ENCODE peak calls at places on chromosomes 6 and 20, in ten cellular contexts. One of them, this sample, is unnamed.

GRCh38 chr6:17093692-17094091 is 8.2 kb upstream of the STMND1 start:
- DNase-seq in naive thymus-derived CD4-positive, alpha-beta T cell: no peak
- DNase-seq in suprapubic skin: no peak
- DNase-seq in activated CD8-positive, alpha-beta memory T cell treated with anti-CD3 and anti-CD28 coated beads, Interleukin-2, amount 50 U/mL, for 4 hours: no peak
- DNase-seq in T-helper 2 cell: no peak
- DNase-seq in colonic mucosa: no peak
- DNase-seq in activated T-cell treated with anti-CD3 and anti-CD28 coated beads, Interleukin-2, amount 50 U/mL, for 48 hours: no peak
- DNase-seq in GM12865: peak; percentile 5
- DNase-seq in fibroblast of lung: no peak
- DNase-seq in Kasumi-1: peak; percentile 17
- DNase-seq in this sample: no peak

GRCh38 chr6:81777586-81778268 is 25.2 kb upstream of the TENT5A start:
- DNase-seq in naive thymus-derived CD4-positive, alpha-beta T cell: no peak
- DNase-seq in suprapubic skin: no peak
- DNase-seq in activated CD8-positive, alpha-beta memory T cell treated with anti-CD3 and anti-CD28 coated beads, Interleukin-2, amount 50 U/mL, for 4 hours: no peak
- DNase-seq in T-helper 2 cell: no peak
- DNase-seq in colonic mucosa: no peak
- DNase-seq in activated T-cell treated with anti-CD3 and anti-CD28 coated beads, Interleukin-2, amount 50 U/mL, for 48 hours: no peak
- DNase-seq in GM12865: no peak
- DNase-seq in fibroblast of lung: peak; percentile 21
- DNase-seq in Kasumi-1: no peak
- DNase-seq in this sample: no peak

GRCh38 chr20:44803383-44803941 is 6.9 kb downstream of the RIMS4 start:
- DNase-seq in naive thymus-derived CD4-positive, alpha-beta T cell: no peak
- DNase-seq in suprapubic skin: no peak
- DNase-seq in activated CD8-positive, alpha-beta memory T cell treated with anti-CD3 and anti-CD28 coated beads, Interleukin-2, amount 50 U/mL, for 4 hours: no peak
- DNase-seq in T-helper 2 cell: no peak
- DNase-seq in colonic mucosa: no peak
- DNase-seq in activated T-cell treated with anti-CD3 and anti-CD28 coated beads, Interleukin-2, amount 50 U/mL, for 48 hours: no peak
- DNase-seq in GM12865: no peak
- DNase-seq in fibroblast of lung: no peak
- DNase-seq in Kasumi-1: no peak
- DNase-seq in this sample: no peak

GRCh38 chr6:152750694-152751093 is at the start of gene VIP:
- DNase-seq in naive thymus-derived CD4-positive, alpha-beta T cell: no peak
- DNase-seq in suprapubic skin: no peak
- DNase-seq in activated CD8-positive, alpha-beta memory T cell treated with anti-CD3 and anti-CD28 coated beads, Interleukin-2, amount 50 U/mL, for 4 hours: no peak
- DNase-seq in T-helper 2 cell: no peak
- DNase-seq in colonic mucosa: no peak
- DNase-seq in activated T-cell treated with anti-CD3 and anti-CD28 coated beads, Interleukin-2, amount 50 U/mL, for 48 hours: no peak
- DNase-seq in GM12865: peak; percentile 14
- DNase-seq in fibroblast of lung: peak; percentile 24
- DNase-seq in Kasumi-1: peak; percentile 52
- DNase-seq in this sample: no peak

GRCh38 chr6:90811596-90812226 is 224.8 kb upstream of the MAP3K7 start:
- DNase-seq in naive thymus-derived CD4-positive, alpha-beta T cell: no peak
- DNase-seq in suprapubic skin: no peak
- DNase-seq in activated CD8-positive, alpha-beta memory T cell treated with anti-CD3 and anti-CD28 coated beads, Interleukin-2, amount 50 U/mL, for 4 hours: no peak
- DNase-seq in T-helper 2 cell: no peak
- DNase-seq in colonic mucosa: no peak
- DNase-seq in activated T-cell treated with anti-CD3 and anti-CD28 coated beads, Interleukin-2, amount 50 U/mL, for 48 hours: no peak
- DNase-seq in GM12865: no peak
- DNase-seq in fibroblast of lung: no peak
- DNase-seq in Kasumi-1: no peak
- DNase-seq in this sample: no peak

GRCh38 chr6:88669475-88669874 is 293.9 kb downstream of the RNGTT start:
- DNase-seq in naive thymus-derived CD4-positive, alpha-beta T cell: no peak
- DNase-seq in suprapubic skin: no peak
- DNase-seq in activated CD8-positive, alpha-beta memory T cell treated with anti-CD3 and anti-CD28 coated beads, Interleukin-2, amount 50 U/mL, for 4 hours: no peak
- DNase-seq in T-helper 2 cell: no peak
- DNase-seq in colonic mucosa: no peak
- DNase-seq in activated T-cell treated with anti-CD3 and anti-CD28 coated beads, Interleukin-2, amount 50 U/mL, for 48 hours: no peak
- DNase-seq in GM12865: no peak
- DNase-seq in fibroblast of lung: no peak
- DNase-seq in Kasumi-1: no peak
- DNase-seq in this sample: no peak

GRCh38 chr20:40683894-40684268 is 5.2 kb downstream of the MAFB start:
- DNase-seq in naive thymus-derived CD4-positive, alpha-beta T cell: no peak
- DNase-seq in suprapubic skin: no peak
- DNase-seq in activated CD8-positive, alpha-beta memory T cell treated with anti-CD3 and anti-CD28 coated beads, Interleukin-2, amount 50 U/mL, for 4 hours: no peak
- DNase-seq in T-helper 2 cell: no peak
- DNase-seq in colonic mucosa: no peak
- DNase-seq in activated T-cell treated with anti-CD3 and anti-CD28 coated beads, Interleukin-2, amount 50 U/mL, for 48 hours: no peak
- DNase-seq in GM12865: no peak
- DNase-seq in fibroblast of lung: no peak
- DNase-seq in Kasumi-1: no peak
- DNase-seq in this sample: no peak

GRCh38 chr6:32436995-32437836 is 2.5 kb upstream of the HLA-DRA start:
- DNase-seq in naive thymus-derived CD4-positive, alpha-beta T cell: no peak
- DNase-seq in suprapubic skin: no peak
- DNase-seq in activated CD8-positive, alpha-beta memory T cell treated with anti-CD3 and anti-CD28 coated beads, Interleukin-2, amount 50 U/mL, for 4 hours: no peak
- DNase-seq in T-helper 2 cell: no peak
- DNase-seq in colonic mucosa: no peak
- DNase-seq in activated T-cell treated with anti-CD3 and anti-CD28 coated beads, Interleukin-2, amount 50 U/mL, for 48 hours: no peak
- DNase-seq in GM12865: peak; percentile 90
- DNase-seq in fibroblast of lung: no peak
- DNase-seq in Kasumi-1: peak; percentile 34
- DNase-seq in this sample: peak; percentile 95

GRCh38 chr6:53205778-53206177 is 57.1 kb upstream of the GCM1 start:
- DNase-seq in naive thymus-derived CD4-positive, alpha-beta T cell: no peak
- DNase-seq in suprapubic skin: no peak
- DNase-seq in activated CD8-positive, alpha-beta memory T cell treated with anti-CD3 and anti-CD28 coated beads, Interleukin-2, amount 50 U/mL, for 4 hours: no peak
- DNase-seq in T-helper 2 cell: no peak
- DNase-seq in colonic mucosa: no peak
- DNase-seq in activated T-cell treated with anti-CD3 and anti-CD28 coated beads, Interleukin-2, amount 50 U/mL, for 48 hours: no peak
- DNase-seq in GM12865: no peak
- DNase-seq in fibroblast of lung: no peak
- DNase-seq in Kasumi-1: no peak
- DNase-seq in this sample: no peak

GRCh38 chr6:157586088-157586414 is 205.1 kb downstream of the ZDHHC14 start:
- DNase-seq in naive thymus-derived CD4-positive, alpha-beta T cell: no peak
- DNase-seq in suprapubic skin: no peak
- DNase-seq in activated CD8-positive, alpha-beta memory T cell treated with anti-CD3 and anti-CD28 coated beads, Interleukin-2, amount 50 U/mL, for 4 hours: no peak
- DNase-seq in T-helper 2 cell: no peak
- DNase-seq in colonic mucosa: peak; percentile 11
- DNase-seq in activated T-cell treated with anti-CD3 and anti-CD28 coated beads, Interleukin-2, amount 50 U/mL, for 48 hours: no peak
- DNase-seq in GM12865: no peak
- DNase-seq in fibroblast of lung: no peak
- DNase-seq in Kasumi-1: no peak
- DNase-seq in this sample: no peak

GRCh38 chr6:121932071-121933009 is 467.1 kb upstream of the HSF2 start:
- DNase-seq in naive thymus-derived CD4-positive, alpha-beta T cell: no peak
- DNase-seq in suprapubic skin: peak; percentile 81
- DNase-seq in activated CD8-positive, alpha-beta memory T cell treated with anti-CD3 and anti-CD28 coated beads, Interleukin-2, amount 50 U/mL, for 4 hours: no peak
- DNase-seq in T-helper 2 cell: no peak
- DNase-seq in colonic mucosa: no peak
- DNase-seq in activated T-cell treated with anti-CD3 and anti-CD28 coated beads, Interleukin-2, amount 50 U/mL, for 48 hours: no peak
- DNase-seq in GM12865: no peak
- DNase-seq in fibroblast of lung: peak; percentile 92
- DNase-seq in Kasumi-1: no peak
- DNase-seq in this sample: no peak

GRCh38 chr20:63497946-63498935 is 642 bp downstream of the EEF1A2 start:
- DNase-seq in naive thymus-derived CD4-positive, alpha-beta T cell: no peak
- DNase-seq in suprapubic skin: no peak
- DNase-seq in activated CD8-positive, alpha-beta memory T cell treated with anti-CD3 and anti-CD28 coated beads, Interleukin-2, amount 50 U/mL, for 4 hours: no peak
- DNase-seq in T-helper 2 cell: no peak
- DNase-seq in colonic mucosa: no peak
- DNase-seq in activated T-cell treated with anti-CD3 and anti-CD28 coated beads, Interleukin-2, amount 50 U/mL, for 48 hours: no peak
- DNase-seq in GM12865: no peak
- DNase-seq in fibroblast of lung: peak; percentile 42
- DNase-seq in Kasumi-1: no peak
- DNase-seq in this sample: no peak

GRCh38 chr6:31476515-31477139 is 21.3 kb upstream of the MICB start:
- DNase-seq in naive thymus-derived CD4-positive, alpha-beta T cell: no peak
- DNase-seq in suprapubic skin: peak; percentile 49
- DNase-seq in activated CD8-positive, alpha-beta memory T cell treated with anti-CD3 and anti-CD28 coated beads, Interleukin-2, amount 50 U/mL, for 4 hours: no peak
- DNase-seq in T-helper 2 cell: no peak
- DNase-seq in colonic mucosa: no peak
- DNase-seq in activated T-cell treated with anti-CD3 and anti-CD28 coated beads, Interleukin-2, amount 50 U/mL, for 48 hours: no peak
- DNase-seq in GM12865: no peak
- DNase-seq in fibroblast of lung: no peak
- DNase-seq in Kasumi-1: no peak
- DNase-seq in this sample: no peak

GRCh38 chr20:57391439-57392129 is 388 bp downstream of the RBM38 start:
- DNase-seq in naive thymus-derived CD4-positive, alpha-beta T cell: peak; percentile 29
- DNase-seq in suprapubic skin: no peak
- DNase-seq in activated CD8-positive, alpha-beta memory T cell treated with anti-CD3 and anti-CD28 coated beads, Interleukin-2, amount 50 U/mL, for 4 hours: peak; percentile 35
- DNase-seq in T-helper 2 cell: no peak
- DNase-seq in colonic mucosa: no peak
- DNase-seq in activated T-cell treated with anti-CD3 and anti-CD28 coated beads, Interleukin-2, amount 50 U/mL, for 48 hours: peak; percentile 63
- DNase-seq in GM12865: peak; percentile 48
- DNase-seq in fibroblast of lung: peak; percentile 19
- DNase-seq in Kasumi-1: peak; percentile 16
- DNase-seq in this sample: no peak

GRCh38 chr6:87589693-87590416 is at the start of the genes ORC3 and RARS2:
- DNase-seq in naive thymus-derived CD4-positive, alpha-beta T cell: peak; percentile 91
- DNase-seq in suprapubic skin: peak; percentile 99
- DNase-seq in activated CD8-positive, alpha-beta memory T cell treated with anti-CD3 and anti-CD28 coated beads, Interleukin-2, amount 50 U/mL, for 4 hours: peak; percentile 93
- DNase-seq in T-helper 2 cell: peak; percentile 93
- DNase-seq in colonic mucosa: peak; percentile 98
- DNase-seq in activated T-cell treated with anti-CD3 and anti-CD28 coated beads, Interleukin-2, amount 50 U/mL, for 48 hours: peak; percentile 98
- DNase-seq in GM12865: peak; percentile 96
- DNase-seq in fibroblast of lung: peak; percentile 94
- DNase-seq in Kasumi-1: peak; percentile 91
- DNase-seq in this sample: peak; percentile 81

GRCh38 chr6:40251609-40252008 is 317.3 kb upstream of the MOCS1 start:
- DNase-seq in naive thymus-derived CD4-positive, alpha-beta T cell: no peak
- DNase-seq in suprapubic skin: no peak
- DNase-seq in activated CD8-positive, alpha-beta memory T cell treated with anti-CD3 and anti-CD28 coated beads, Interleukin-2, amount 50 U/mL, for 4 hours: no peak
- DNase-seq in T-helper 2 cell: no peak
- DNase-seq in colonic mucosa: no peak
- DNase-seq in activated T-cell treated with anti-CD3 and anti-CD28 coated beads, Interleukin-2, amount 50 U/mL, for 48 hours: no peak
- DNase-seq in GM12865: peak; percentile 8
- DNase-seq in fibroblast of lung: no peak
- DNase-seq in Kasumi-1: no peak
- DNase-seq in this sample: peak; percentile 63

GRCh38 chr20:1941226-1941625 is 46.0 kb downstream of the SIRPA start:
- DNase-seq in naive thymus-derived CD4-positive, alpha-beta T cell: no peak
- DNase-seq in suprapubic skin: no peak
- DNase-seq in activated CD8-positive, alpha-beta memory T cell treated with anti-CD3 and anti-CD28 coated beads, Interleukin-2, amount 50 U/mL, for 4 hours: no peak
- DNase-seq in T-helper 2 cell: no peak
- DNase-seq in colonic mucosa: no peak
- DNase-seq in activated T-cell treated with anti-CD3 and anti-CD28 coated beads, Interleukin-2, amount 50 U/mL, for 48 hours: no peak
- DNase-seq in GM12865: no peak
- DNase-seq in fibroblast of lung: peak; percentile 79
- DNase-seq in Kasumi-1: no peak
- DNase-seq in this sample: no peak